ENCODE peak calls at places on chromosomes 5 and 9, in six cellular contexts. E, Q, D, T, Y and G are unnamed samples. For H3K79me2, the result is how much of the 10 kb centered on the place peaks cover.

GRCh38 chr9:124855944-124856773 is 2.9 kb downstream of the WDR38 start:
- DNase-seq in E (peak), T (no peak), Q (peak), Y (peak), D (peak), G (no peak)

GRCh38 chr9:123020796-123021195 is 12.7 kb upstream of the GPR21 start:
- DNase-seq in Y (no peak), E (no peak), Q (no peak), D (no peak), T (no peak), G (no peak)

GRCh38 chr5:154780128-154780527 is 25.0 kb downstream of the LARP1 start:
- DNase-seq in T (no peak), Y (no peak), D (no peak), E (no peak), Q (no peak), G (no peak)

GRCh38 chr5:101440173-101440572 is 537.1 kb upstream of the ST8SIA4 start:
- DNase-seq in D (no peak), T (no peak), E (no peak), Q (no peak), Y (no peak), G (no peak)

GRCh38 chr9:76302947-76303550 is 91.2 kb downstream of the RFK start:
- DNase-seq in D (peak), Q (peak), T (no peak), E (peak), Y (peak), G (peak)

GRCh38 chr9:114400219-114400618 is 12.4 kb upstream of the AKNA start:
- DNase-seq in E (no peak), Q (no peak), D (no peak), Y (no peak), T (no peak), G (no peak)

GRCh38 chr5:123170816-123171345 is 81.8 kb downstream of the PRDM6 start:
- DNase-seq in T (no peak), D (no peak), Y (no peak), E (no peak), Q (no peak), G (no peak)

GRCh38 chr9:125759812-125760134 is 12.6 kb downstream of the PBX3 start:
- DNase-seq in Y (no peak), T (no peak), E (no peak), Q (peak), D (peak), G (no peak)

GRCh38 chr5:27434335-27434734 is 395.9 kb upstream of the CDH9 start:
- DNase-seq in Y (no peak), T (no peak), D (no peak), E (no peak), Q (no peak), G (no peak)

GRCh38 chr5:38598994-38599611 is 42.7 kb upstream of the LIFR start:
- DNase-seq in Y (no peak), E (peak), D (peak), T (no peak), Q (no peak), G (peak)

GRCh38 chr5:159450417-159450816 is 120.1 kb upstream of the IL12B start:
- DNase-seq in T (no peak), Q (no peak), D (no peak), Y (no peak), E (no peak), G (no peak)

GRCh38 chr5:154829181-154829588 is 21.2 kb downstream of the FAXDC2 start:
- DNase-seq in E (peak), T (no peak), Q (no peak), Y (no peak), D (peak), G (no peak)

GRCh38 chr5:149073217-149073616 is 10.4 kb upstream of the SH3TC2 start:
- DNase-seq in D (no peak), E (no peak), T (no peak), Y (no peak), Q (no peak), G (no peak)

GRCh38 chr5:155046591-155046990 is 33.0 kb downstream of the KIF4B start:
- DNase-seq in D (peak), E (no peak), Q (no peak), Y (no peak), T (no peak), G (no peak)

GRCh38 chr5:113546711-113547159 is 33.2 kb downstream of the YTHDC2 start:
- DNase-seq in Y (no peak), D (no peak), T (no peak), E (no peak), Q (no peak), G (peak)

GRCh38 chr5:167284491-167284890 is 1007.0 kb upstream of the WWC1 start:
- DNase-seq in Y (no peak), D (no peak), E (no peak), Q (no peak), T (no peak), G (peak)

GRCh38 chr9:2227468-2227867 is 212.3 kb downstream of the SMARCA2 start:
- DNase-seq in Y (no peak), E (no peak), Q (no peak), D (peak), T (no peak), G (peak)

GRCh38 chr9:97518909-97519307 is 17.4 kb downstream of the TMOD1 start:
- DNase-seq in T (no peak), Q (no peak), D (no peak), Y (no peak), E (no peak), G (peak)

GRCh38 chr9:97324954-97325353 is 17.5 kb downstream of the CCDC180 start:
- DNase-seq in E (no peak), T (no peak), Y (no peak), Q (no peak), D (no peak), G (no peak)

GRCh38 chr5:82320971-82321370 is 42.8 kb upstream of the RPS23 start:
- DNase-seq in E (no peak), Y (no peak), D (peak), Q (no peak), T (no peak), G (no peak)

GRCh38 chr5:175830586-175831300 is 40.6 kb upstream of the CPLX2 start:
- DNase-seq in Q (no peak), Y (no peak), T (no peak), E (no peak), D (no peak), G (no peak)

GRCh38 chr9:125822902-125823301 is 75.7 kb downstream of the PBX3 start:
- DNase-seq in D (no peak), Y (no peak), E (no peak), Q (no peak), T (no peak), G (no peak)

GRCh38 chr5:171757853-171758535 is 27.6 kb upstream of the SMIM23 start:
- DNase-seq in Y (no peak), Q (no peak), D (no peak), E (peak), T (no peak), G (peak)

GRCh38 chr5:147949711-147950573 is 43.6 kb upstream of the C5orf46 start:
- DNase-seq in Q (peak), Y (peak), T (no peak), D (peak), E (peak), G (peak)

GRCh38 chr9:96383165-96383939 is at the start of gene SLC35D2:
- DNase-seq in D (peak), Y (no peak), Q (peak), T (no peak), E (no peak), G (peak)

GRCh38 chr5:101977729-101978345 is 318.2 kb downstream of the SLCO4C1 start:
- DNase-seq in T (no peak), D (peak), E (peak), Y (peak), Q (peak), G (peak)

GRCh38 chr5:59548807-59549357 is 344.6 kb downstream of the PDE4D start:
- DNase-seq in Q (no peak), Y (no peak), T (no peak), D (no peak), E (no peak), G (no peak)

GRCh38 chr5:151619812-151620462 is 28.8 kb upstream of the FAT2 start:
- DNase-seq in E (no peak), Q (peak), D (peak), T (peak), Y (no peak), G (no peak)

GRCh38 chr9:137781906-137782585 is 95.5 kb upstream of the CACNA1B start:
- DNase-seq in Y (no peak), E (no peak), Q (no peak), T (no peak), D (no peak), G (no peak)

GRCh38 chr5:83559141-83559785 is 87.7 kb downstream of the VCAN start:
- DNase-seq in E (no peak), D (peak), Q (no peak), T (no peak), Y (no peak), G (peak)

GRCh38 chr9:132367613-132368305 is 13.0 kb upstream of the SETX start:
- DNase-seq in Y (no peak), E (no peak), Q (no peak), T (no peak), D (no peak), G (no peak)

GRCh38 chr9:81636280-81636653 is 53.1 kb downstream of the TLE1 start:
- DNase-seq in T (no peak), Y (no peak), Q (no peak), E (no peak), D (peak), G (no peak)

GRCh38 chr5:115423541-115423940 is 121.0 kb downstream of the FEM1C start:
- DNase-seq in Q (peak), D (no peak), E (no peak), Y (no peak), T (no peak), G (no peak)

GRCh38 chr5:78843436-78843835 is 141.7 kb downstream of the ARSB start:
- DNase-seq in Y (no peak), D (no peak), Q (no peak), T (no peak), E (no peak), G (no peak)

GRCh38 chr9:108374606-108375005 is 481.2 kb downstream of the ACTL7B start:
- DNase-seq in Q (no peak), E (no peak), Y (no peak), D (peak), T (no peak), G (no peak)

GRCh38 chr9:134935056-134936020 is 17.6 kb upstream of the FCN1 start:
- DNase-seq in T (no peak), Y (no peak), Q (peak), D (no peak), E (no peak), G (no peak)

GRCh38 chr9:18888241-18888794 is 144.7 kb downstream of the SAXO1 start:
- DNase-seq in E (no peak), D (no peak), Q (no peak), Y (no peak), T (no peak), G (peak)

GRCh38 chr5:40071870-40072269 is 607.8 kb upstream of the PTGER4 start:
- DNase-seq in Y (no peak), E (no peak), Q (no peak), D (no peak), T (no peak), G (peak)
- H3K9ac ChIP-seq in Y (no peak), E (no peak), Q (no peak), D (no peak), T (no peak), G (no peak)

DNA sequence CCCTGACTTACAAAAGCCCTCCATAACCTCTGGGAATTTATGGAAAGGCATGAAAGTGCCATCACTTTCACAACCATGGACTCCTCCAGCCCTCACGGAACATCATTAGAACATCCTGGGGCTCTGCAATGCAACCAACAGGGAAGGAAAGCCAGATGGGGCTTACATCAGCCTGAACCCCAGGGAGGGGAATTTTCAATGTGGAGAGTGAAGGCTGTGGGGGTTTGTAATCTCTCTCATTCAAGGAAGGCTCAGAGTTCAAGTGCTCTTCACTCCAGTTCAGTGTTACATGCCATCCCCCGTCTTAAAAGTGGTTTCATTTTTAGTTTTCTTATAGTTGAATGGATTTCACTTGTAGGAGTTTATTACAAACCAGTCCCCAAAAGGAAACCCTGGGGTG is 5.7 kb downstream of the SPRY4 start:
- DNase-seq in E (no peak), D (no peak), Q (no peak), T (no peak), Y (no peak), G (peak)
- H3K79me2 ChIP-seq in E (half or more), D (half or more), Q (under half), T (half or more), Y (under half), G (half or more)

GRCh38 chr9:34145165-34145564 is 18.7 kb upstream of the DCAF12 start:
- DNase-seq in T (no peak), E (no peak), Y (no peak), Q (no peak), D (peak), G (peak)
- H3K9ac ChIP-seq in T (no peak), E (no peak), Y (no peak), Q (no peak), D (no peak), G (no peak)

DNA sequence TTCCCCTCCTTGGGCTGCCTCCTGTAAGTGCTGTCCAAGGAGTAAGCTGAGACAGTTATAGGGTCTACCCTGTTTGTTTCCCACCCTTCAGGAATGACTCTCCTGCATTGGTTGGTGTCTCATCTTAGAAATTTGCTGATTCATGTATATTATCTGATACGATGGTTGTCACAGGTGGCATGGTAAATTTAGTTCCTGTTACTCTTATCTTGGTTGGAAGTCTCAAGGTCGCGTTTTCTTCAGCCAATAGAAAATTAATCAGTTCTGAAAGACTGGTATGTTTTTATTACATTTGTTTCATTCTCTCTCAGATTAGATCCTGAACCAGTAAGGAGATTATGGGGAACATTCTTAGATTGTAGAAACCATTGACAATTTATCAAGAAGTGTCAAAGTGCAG is 42.7 kb downstream of the SCGB3A1 start:
- DNase-seq in Q (no peak), Y (no peak), T (no peak), D (no peak), E (no peak), G (peak)
- H3K79me2 ChIP-seq in Q (half or more), Y (half or more), T (half or more), D (under half), E (half or more), G (under half)

GRCh38 chr5:127957183-127957582 is 126.4 kb upstream of the SLC12A2 start:
- DNase-seq in D (no peak), E (no peak), Y (no peak), T (no peak), Q (no peak), G (peak)
- H3K9ac ChIP-seq in D (no peak), E (no peak), Y (no peak), T (no peak), Q (no peak), G (no peak)

GRCh38 chr5:150503977-150504620 is 3.8 kb upstream of the NDST1 start:
- DNase-seq in E (no peak), Q (no peak), Y (no peak), T (no peak), D (no peak), G (peak)
- H3K79me2 ChIP-seq in E (half or more), Q (half or more), Y (under half), T (half or more), D (half or more), G (half or more)